ENCODE peak calls at places on chromosomes 13 and 19, in nine cellular contexts. Z is MM.1S, G is tibial artery, U is AG04450, X is prostate gland, D is right atrium auricular region, H is lung, V is stomach, W is left ventricle myocardium inferior. B is an unnamed sample.

GRCh38 chr19:35995655-35995993 is 636 bp downstream of the SDHAF1 start:
- DNase-seq in Z (peak; percentile 57), G (peak; percentile 49), U (no peak), X (no peak), D (no peak), H (peak; percentile 54), V (no peak), W (peak; percentile 25), B (no peak)

GRCh38 chr13:92941167-92941566 is 285.4 kb upstream of the GPC6 start:
- DNase-seq in Z (no peak), G (no peak), U (no peak), X (no peak), D (no peak), H (no peak), V (no peak), W (no peak), B (no peak)

GRCh38 chr13:74825170-74825948 is 656.6 kb downstream of the TBC1D4 start:
- DNase-seq in Z (no peak), G (no peak), U (no peak), X (no peak), D (no peak), H (no peak), V (no peak), W (no peak), B (no peak)

GRCh38 chr19:48053856-48054255 is 10.0 kb upstream of the CABP5 start:
- DNase-seq in Z (no peak), G (no peak), U (no peak), X (no peak), D (no peak), H (no peak), V (no peak), W (no peak), B (no peak)

GRCh38 chr19:51439021-51439465 is 19.2 kb downstream of the SIGLEC8 start:
- DNase-seq in Z (no peak), G (no peak), U (no peak), X (no peak), D (no peak), H (no peak), V (no peak), W (no peak), B (peak; percentile 33)

GRCh38 chr13:20869540-20869939 is 33.0 kb downstream of the XPO4 start:
- DNase-seq in Z (no peak), G (no peak), U (no peak), X (no peak), D (no peak), H (no peak), V (no peak), W (no peak), B (no peak)

GRCh38 chr13:112821340-112822055 is 131.7 kb downstream of the ATP11A start:
- DNase-seq in Z (no peak), G (no peak), U (no peak), X (no peak), D (no peak), H (no peak), V (peak; percentile 8), W (no peak), B (no peak)

GRCh38 chr19:4652075-4652474 is 12.8 kb downstream of the TNFAIP8L1 start:
- DNase-seq in Z (no peak), G (no peak), U (no peak), X (no peak), D (no peak), H (no peak), V (no peak), W (no peak), B (no peak)

GRCh38 chr19:35913589-35913988 is 5.5 kb upstream of the TYROBP start:
- DNase-seq in Z (no peak), G (no peak), U (no peak), X (no peak), D (no peak), H (no peak), V (no peak), W (no peak), B (no peak)

GRCh38 chr19:29687897-29688728 is 22.9 kb downstream of the PLEKHF1 start:
- DNase-seq in Z (no peak), G (no peak), U (no peak), X (no peak), D (no peak), H (no peak), V (no peak), W (no peak), B (no peak)

GRCh38 chr13:25095862-25096453 is at the start of gene PABPC3:
- DNase-seq in Z (no peak), G (no peak), U (no peak), X (no peak), D (no peak), H (no peak), V (no peak), W (no peak), B (no peak)

GRCh38 chr13:107817652-107818287 is 397.6 kb downstream of the LIG4 start:
- DNase-seq in Z (no peak), G (no peak), U (no peak), X (no peak), D (no peak), H (no peak), V (no peak), W (no peak), B (no peak)

GRCh38 chr19:952680-953500 is 27.1 kb downstream of the ARID3A start:
- DNase-seq in Z (no peak), G (no peak), U (no peak), X (peak; percentile 27), D (no peak), H (no peak), V (no peak), W (no peak), B (no peak)
- H3K4me3 ChIP-seq in Z (no peak overlapping the region), G (no peak overlapping the region), U (peak overlapping the region; percentile 7), X (peak overlapping the region; percentile 35), D (no peak overlapping the region), H (no peak overlapping the region), V (no peak overlapping the region), W (no peak overlapping the region), B (no peak overlapping the region)

GRCh38 chr13:99257291-99257690 is 888 bp downstream of the GPR18 start:
- DNase-seq in Z (no peak), G (no peak), U (no peak), X (no peak), D (no peak), H (no peak), V (no peak), W (no peak), B (no peak)

GRCh38 chr13:99261040-99261439 is 2.9 kb upstream of the GPR18 start:
- DNase-seq in Z (no peak), G (no peak), U (no peak), X (no peak), D (no peak), H (no peak), V (no peak), W (no peak), B (no peak)

GRCh38 chr13:99260216-99260615 is 2.0 kb upstream of the GPR18 start:
- DNase-seq in Z (no peak), G (no peak), U (no peak), X (no peak), D (no peak), H (no peak), V (no peak), W (no peak), B (no peak)

GRCh38 chr13:99258210-99258860 is at the start of gene GPR18:
- DNase-seq in Z (no peak), G (no peak), U (no peak), X (no peak), D (no peak), H (no peak), V (no peak), W (no peak), B (peak; percentile 75)

DNA sequence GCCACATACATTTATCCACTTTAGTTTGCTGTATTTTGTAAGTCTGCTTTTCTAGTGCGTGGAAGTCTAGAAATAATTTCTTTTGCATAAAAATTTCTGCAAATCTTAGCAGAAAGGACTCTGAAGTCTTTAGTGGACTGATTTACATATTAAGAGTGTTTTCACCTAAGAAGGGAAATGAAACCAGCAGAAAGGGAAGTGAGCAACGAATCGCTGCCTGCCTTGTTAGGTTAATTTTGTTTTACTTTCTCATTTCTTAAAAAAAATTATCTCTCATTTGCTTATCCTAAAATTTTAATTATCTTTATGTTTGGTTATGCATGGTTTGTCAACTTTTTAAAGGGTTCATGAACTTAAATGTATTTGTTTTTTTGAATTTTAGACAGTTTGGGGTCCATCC is 767 bp upstream of the GPR18 start:
- DNase-seq in Z (peak; percentile 61), G (no peak), U (no peak), X (no peak), D (no peak), H (no peak), V (no peak), W (no peak), B (no peak)
- H3K4me3 ChIP-seq in Z (no peak overlapping the region), G (no peak overlapping the region), U (no peak overlapping the region), X (no peak overlapping the region), D (no peak overlapping the region), H (no peak overlapping the region), V (no peak overlapping the region), W (no peak overlapping the region), B (no peak overlapping the region)

GRCh38 chr19:45902651-45903625 is 525 bp upstream of the MYPOP start:
- DNase-seq in Z (peak; percentile 98), G (peak; percentile 95), U (peak; percentile 93), X (peak; percentile 96), D (peak; percentile 96), H (peak; percentile 98), V (peak; percentile 99), W (peak; percentile 98), B (peak; percentile 93)
- H3K4me3 ChIP-seq in Z (peak overlapping the region; percentile 97), G (peak overlapping the region; percentile 78), U (peak overlapping the region; percentile 86), X (peak overlapping the region; percentile 78), D (peak overlapping the region; percentile 79), H (peak overlapping the region; percentile 76), V (peak overlapping the region; percentile 73), W (peak overlapping the region; percentile 88), B (peak overlapping the region; percentile 90)

GRCh38 chr19:55253842-55254624 is 4.8 kb downstream of the PPP6R1 start:
- DNase-seq in Z (peak; percentile 87), G (no peak), U (no peak), X (no peak), D (no peak), H (no peak), V (peak; percentile 45), W (no peak), B (peak; percentile 85)
- H3K4me3 ChIP-seq in Z (peak overlapping the region; percentile 94), G (peak overlapping the region; percentile 26), U (no peak overlapping the region), X (no peak overlapping the region), D (peak overlapping the region; percentile 18), H (no peak overlapping the region), V (peak overlapping the region; percentile 20), W (peak overlapping the region; percentile 43), B (peak overlapping the region; percentile 91)

B was measured in Jurkat, Clone E6-1.